ENCODE peak calls at places on chromosomes 4 and X, in five cellular contexts. F is neural progenitor cell; W is SK-N-SH; R is tibial nerve; J is CD4-positive, CD25-positive, alpha-beta regulatory T cell. A is an unnamed sample.
A peak's percentile ranks its signal among the peaks of the same experiment; 100 is the strongest.

GRCh38 chr4:52837716-52838558 is 24.2 kb upstream of the RASL11B start:
- DNase-seq in F (no peak), W (no peak), R (no peak), J (no peak), A (no peak)

GRCh38 chr4:126627255-126627654 is 1005.5 kb upstream of the INTU start:
- DNase-seq in F (peak; percentile 34), W (peak; percentile 6), R (no peak), J (no peak), A (no peak)

GRCh38 chrX:131677655-131678628 is 134.1 kb downstream of the OR13H1 start:
- DNase-seq in F (peak; percentile 70), W (peak; percentile 74), R (no peak), J (peak; percentile 38), A (no peak)

GRCh38 chr4:165096776-165097175 is 15.9 kb downstream of the TMEM192 start:
- DNase-seq in F (peak; percentile 43), W (peak; percentile 32), R (no peak), J (peak; percentile 39), A (no peak)

GRCh38 chrX:38312436-38312835 is 14.9 kb downstream of the RPGR start:
- DNase-seq in F (no peak), W (no peak), R (no peak), J (no peak), A (no peak)

GRCh38 chr4:59818656-59819055 is 1381.5 kb upstream of the ADGRL3 start:
- DNase-seq in F (no peak), W (no peak), R (no peak), J (peak; percentile 0), A (no peak)

GRCh38 chrX:47513697-47514085 is 30.7 kb upstream of the ZNF41 start:
- DNase-seq in F (no peak), W (no peak), R (no peak), J (no peak), A (no peak)

GRCh38 chr4:4554234-4554633 is 12.4 kb upstream of the STX18 start:
- DNase-seq in F (no peak), W (no peak), R (no peak), J (no peak), A (no peak)

GRCh38 chrX:68647156-68647957 is at the start of gene STARD8:
- DNase-seq in F (peak; percentile 66), W (peak; percentile 75), R (peak; percentile 12), J (no peak), A (no peak)

GRCh38 chrX:150546711-150547153 is 21.7 kb upstream of the MTM1 start:
- DNase-seq in F (no peak), W (no peak), R (no peak), J (peak; percentile 52), A (no peak)

GRCh38 chr4:26150948-26151347 is 169.9 kb upstream of the RBPJ start:
- DNase-seq in F (no peak), W (no peak), R (peak; percentile 24), J (no peak), A (no peak)

GRCh38 chr4:7939377-7940108 is at the start of gene AFAP1:
- DNase-seq in F (peak; percentile 94), W (peak; percentile 99), R (peak; percentile 79), J (peak; percentile 86), A (peak; percentile 58)

GRCh38 chrX:78687586-78687985 is 28.5 kb upstream of the RTL3 start:
- DNase-seq in F (no peak), W (no peak), R (no peak), J (no peak), A (no peak)

GRCh38 chr4:26034849-26035248 is 120.8 kb downstream of the SMIM20 start:
- DNase-seq in F (no peak), W (no peak), R (no peak), J (peak; percentile 19), A (no peak)

GRCh38 chr4:871484-871883 is 45.6 kb upstream of the CPLX1 start:
- DNase-seq in F (no peak), W (no peak), R (no peak), J (no peak), A (no peak)

GRCh38 chr4:40058121-40058520 is 1.5 kb downstream of the N4BP2 start:
- DNase-seq in F (no peak), W (peak; percentile 36), R (no peak), J (no peak), A (no peak)

GRCh38 chr4:16573744-16574143 is 324.7 kb downstream of the LDB2 start:
- DNase-seq in F (no peak), W (no peak), R (peak; percentile 87), J (no peak), A (no peak)

GRCh38 chr4:17719106-17719505 is 62.3 kb downstream of the FAM184B start:
- DNase-seq in F (no peak), W (no peak), R (no peak), J (no peak), A (no peak)

GRCh38 chrX:100512471-100512870 is 72.3 kb upstream of the TNMD start:
- DNase-seq in F (peak; percentile 15), W (peak; percentile 32), R (no peak), J (peak; percentile 18), A (no peak)

GRCh38 chr4:80305466-80305865 is 30.1 kb upstream of the CFAP299 start:
- DNase-seq in F (no peak), W (no peak), R (no peak), J (no peak), A (no peak)

GRCh38 chr4:75429208-75429607 is 85.0 kb downstream of the RCHY1 start:
- DNase-seq in F (no peak), W (no peak), R (no peak), J (no peak), A (no peak)

GRCh38 chr4:121164291-121164690 is at the start of gene TNIP3:
- DNase-seq in F (no peak), W (no peak), R (no peak), J (no peak), A (no peak)

GRCh38 chr4:121165206-121165605 is 1.1 kb upstream of the TNIP3 start:
- DNase-seq in F (no peak), W (no peak), R (no peak), J (no peak), A (no peak)

GRCh38 chr4:121168865-121169281 is 4.8 kb upstream of the TNIP3 start:
- DNase-seq in F (no peak), W (no peak), R (no peak), J (no peak), A (no peak)

DNA sequence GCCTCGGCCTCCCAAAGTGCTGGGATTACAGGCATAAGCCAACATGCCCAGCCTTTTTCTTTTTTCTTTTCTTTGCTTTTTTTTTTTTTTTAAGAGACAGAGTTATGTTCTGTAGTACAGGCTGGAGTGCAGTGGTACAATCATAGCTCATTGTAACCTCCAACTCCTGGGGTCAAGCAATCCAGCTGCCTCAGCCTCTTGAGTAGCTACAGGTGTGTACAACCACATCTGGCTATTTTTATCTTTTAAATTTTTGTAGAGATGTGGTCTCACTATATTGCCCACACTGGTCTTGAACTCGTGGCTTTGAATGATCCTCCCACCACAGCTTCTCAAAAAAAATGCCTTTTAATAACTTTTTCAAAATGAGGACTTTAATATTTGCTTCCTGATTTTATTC is 4.3 kb upstream of the TNIP3 start:
- DNase-seq in F (no peak), W (no peak), R (no peak), J (no peak), A (no peak)
- H3K4me1 ChIP-seq in F (no peaks in the 10 kb centered on the region), W (no peaks in the 10 kb centered on the region), R (no peaks in the 10 kb centered on the region), J (peaks cover 10% of the 10 kb centered on the region), A (no peaks in the 10 kb centered on the region)

GRCh38 chr4:37603070-37603468 is 83.1 kb downstream of the RELL1 start:
- DNase-seq in F (peak; percentile 76), W (peak; percentile 85), R (peak; percentile 93), J (peak; percentile 66), A (peak; percentile 63)
- H3K4me1 ChIP-seq in F (no peaks in the 10 kb centered on the region), W (peaks cover 4% of the 10 kb centered on the region), R (peaks cover 3% of the 10 kb centered on the region), J (no peaks in the 10 kb centered on the region), A (no peaks in the 10 kb centered on the region)

GRCh38 chr4:41146196-41146595 is 68.1 kb downstream of the APBB2 start:
- DNase-seq in F (no peak), W (no peak), R (no peak), J (no peak), A (no peak)

GRCh38 chr4:41145571-41146078 is 68.7 kb downstream of the APBB2 start:
- DNase-seq in F (peak; percentile 60), W (no peak), R (no peak), J (no peak), A (no peak)

GRCh38 chr4:41144812-41145211 is 69.5 kb downstream of the APBB2 start:
- DNase-seq in F (no peak), W (no peak), R (no peak), J (no peak), A (no peak)

GRCh38 chr4:41148292-41148691 is 66.0 kb downstream of the APBB2 start:
- DNase-seq in F (no peak), W (no peak), R (no peak), J (no peak), A (no peak)

GRCh38 chr4:41146716-41147506 is 67.4 kb downstream of the APBB2 start:
- DNase-seq in F (peak; percentile 91), W (no peak), R (peak; percentile 59), J (no peak), A (no peak)
- H3K4me1 ChIP-seq in F (peaks cover 35% of the 10 kb centered on the region), W (peaks cover 13% of the 10 kb centered on the region), R (peaks cover 48% of the 10 kb centered on the region), J (no peaks in the 10 kb centered on the region), A (peaks cover 49% of the 10 kb centered on the region)

GRCh38 chr4:2847297-2847871 is 3.7 kb downstream of the ADD1 start:
- DNase-seq in F (no peak), W (no peak), R (no peak), J (no peak), A (no peak)
- H3K4me1 ChIP-seq in F (peaks cover 5% of the 10 kb centered on the region), W (peaks cover 16% of the 10 kb centered on the region), R (peaks cover 61% of the 10 kb centered on the region), J (peaks cover 60% of the 10 kb centered on the region), A (peaks cover 72% of the 10 kb centered on the region)

DNA sequence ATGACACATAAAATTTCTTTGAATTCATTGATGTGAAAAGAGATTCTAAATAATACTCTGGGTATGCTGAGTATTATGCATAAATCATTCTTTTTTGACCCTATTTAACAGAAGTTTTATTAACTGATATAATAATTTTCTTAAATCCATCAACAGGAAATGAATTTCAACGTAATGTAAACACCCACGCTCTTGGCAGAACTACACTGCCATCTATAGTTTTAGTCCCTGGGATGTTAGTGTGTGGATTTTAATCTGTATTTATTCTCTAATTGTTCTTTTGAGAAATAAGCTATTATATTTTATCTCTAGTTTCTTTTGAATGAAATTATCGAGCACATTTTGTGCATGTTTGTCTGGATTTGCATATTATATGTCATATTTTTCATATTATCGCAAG is 666.8 kb upstream of the NDST4 start:
- DNase-seq in F (no peak), W (no peak), R (no peak), J (no peak), A (no peak)
- H3K4me1 ChIP-seq in F (no peaks in the 10 kb centered on the region), W (no peaks in the 10 kb centered on the region), R (no peaks in the 10 kb centered on the region), J (no peaks in the 10 kb centered on the region), A (no peaks in the 10 kb centered on the region)

GRCh38 chrX:13697440-13697839 is 8.5 kb downstream of the RAB9A start:
- DNase-seq in F (no peak), W (no peak), R (no peak), J (no peak), A (no peak)

GRCh38 chrX:13693341-13693871 is 4.5 kb downstream of the RAB9A start:
- DNase-seq in F (no peak), W (no peak), R (no peak), J (no peak), A (no peak)

GRCh38 chrX:13694983-13695382 is 6.1 kb downstream of the RAB9A start:
- DNase-seq in F (no peak), W (no peak), R (no peak), J (no peak), A (no peak)

GRCh38 chrX:13694359-13694758 is 5.4 kb downstream of the RAB9A start:
- DNase-seq in F (no peak), W (no peak), R (no peak), J (no peak), A (no peak)

GRCh38 chrX:13695601-13696115 is 6.7 kb downstream of the RAB9A start:
- DNase-seq in F (no peak), W (no peak), R (no peak), J (no peak), A (no peak)
- H3K4me1 ChIP-seq in F (peaks cover 19% of the 10 kb centered on the region), W (peaks cover 2% of the 10 kb centered on the region), R (peaks cover 36% of the 10 kb centered on the region), J (peaks cover 6% of the 10 kb centered on the region), A (peaks cover 65% of the 10 kb centered on the region)